ENCODE peak calls at places on chromosome 4, in ten cellular contexts. M is tibial nerve, Z is OCI-LY7, H is mucosa of descending colon, X is BE2C, C is RWPE2, D is mesenchymal stem cell, E is H9, O is aorta, L is ovary. N is an unnamed sample. For H3K4me1 and H3K9me3, the result is how much of the 10 kb centered on the place peaks cover.

GRCh38 chr4:7661066-7661748 is 226.5 kb upstream of the PSAPL1 start:
- DNase-seq in X (no peak), M (no peak), D (no peak), O (no peak), L (no peak), E (no peak), Z (no peak), H (no peak), C (no peak), N (no peak)

GRCh38 chr4:55169352-55169959 is 44.1 kb upstream of the KDR start:
- DNase-seq in D (peak), X (no peak), L (no peak), M (no peak), E (peak), O (no peak), H (no peak), Z (no peak), C (no peak), N (no peak)

GRCh38 chr4:113563691-113564378 is 197.7 kb downstream of the CAMK2D start:
- DNase-seq in D (no peak), M (no peak), C (no peak), Z (peak), L (no peak), X (no peak), O (no peak), E (no peak), H (no peak), N (no peak)

GRCh38 chr4:176309046-176309445 is 10.7 kb upstream of the SPCS3 start:
- DNase-seq in E (no peak), C (no peak), M (no peak), D (no peak), X (no peak), H (no peak), L (no peak), O (no peak), Z (peak), N (no peak)

GRCh38 chr4:175298119-175298518 is 380.0 kb downstream of the ADAM29 start:
- DNase-seq in E (no peak), X (no peak), H (no peak), C (no peak), Z (no peak), D (peak), M (no peak), O (no peak), L (no peak), N (no peak)

GRCh38 chr4:113809313-113809712 is 47.8 kb upstream of the CAMK2D start:
- DNase-seq in H (no peak), D (peak), L (no peak), C (no peak), Z (no peak), O (peak), M (peak), E (no peak), X (no peak), N (peak)

GRCh38 chr4:26120098-26120795 is 200.6 kb upstream of the RBPJ start:
- DNase-seq in E (no peak), L (no peak), C (no peak), M (no peak), H (no peak), Z (no peak), D (no peak), O (no peak), X (no peak), N (no peak)

GRCh38 chr4:154329268-154329858 is 162.2 kb downstream of the DCHS2 start:
- DNase-seq in E (no peak), L (no peak), O (no peak), M (no peak), C (no peak), X (no peak), D (peak), H (no peak), Z (peak), N (peak)

GRCh38 chr4:178010596-178010995 is 568.4 kb upstream of the AGA start:
- DNase-seq in D (no peak), E (no peak), H (no peak), X (no peak), M (no peak), Z (no peak), C (no peak), L (no peak), O (no peak), N (no peak)

GRCh38 chr4:112060212-112060611 is 85.0 kb upstream of the FAM241A start:
- DNase-seq in C (no peak), M (no peak), E (no peak), O (no peak), D (peak), L (no peak), H (no peak), X (no peak), Z (peak), N (peak)

GRCh38 chr4:177401658-177402273 is 40.5 kb downstream of the AGA start:
- DNase-seq in O (no peak), L (no peak), C (no peak), D (no peak), X (no peak), Z (no peak), M (no peak), H (no peak), E (no peak), N (no peak)

GRCh38 chr4:121373841-121374240 is 7.0 kb downstream of the QRFPR start:
- DNase-seq in D (no peak), E (no peak), O (no peak), X (no peak), H (no peak), L (no peak), M (no peak), C (no peak), Z (no peak), N (no peak)

GRCh38 chr4:126768338-126768737 is 864.4 kb upstream of the INTU start:
- DNase-seq in Z (no peak), E (no peak), L (no peak), M (no peak), H (no peak), C (no peak), O (no peak), X (no peak), D (no peak), N (no peak)

GRCh38 chr4:53905935-53906377 is 158.4 kb downstream of the CHIC2 start:
- DNase-seq in L (peak), M (peak), H (no peak), E (peak), Z (peak), X (peak), C (no peak), D (peak), O (no peak), N (peak)

GRCh38 chr4:44210750-44211149 is 237.9 kb downstream of the KCTD8 start:
- DNase-seq in C (no peak), Z (no peak), O (no peak), L (no peak), M (no peak), E (peak), H (no peak), X (no peak), D (no peak), N (no peak)

GRCh38 chr4:25113915-25114904 is 46.0 kb downstream of the SEPSECS start:
- DNase-seq in D (peak), H (no peak), Z (no peak), E (no peak), C (no peak), M (no peak), X (no peak), L (no peak), O (no peak), N (peak)

GRCh38 chr4:17642404-17642783 is 28.0 kb downstream of the MED28 start:
- DNase-seq in E (no peak), O (no peak), M (no peak), H (no peak), L (no peak), D (no peak), Z (no peak), C (no peak), X (no peak), N (no peak)

GRCh38 chr4:168028568-168028967 is 63.8 kb upstream of the ANXA10 start:
- DNase-seq in X (peak), L (no peak), D (no peak), M (no peak), C (no peak), H (no peak), O (no peak), E (no peak), Z (no peak), N (no peak)

GRCh38 chr4:85302756-85303155 is 172.2 kb upstream of the ARHGAP24 start:
- DNase-seq in L (no peak), D (no peak), X (no peak), H (no peak), Z (no peak), E (no peak), O (no peak), C (no peak), M (no peak), N (no peak)

DNA sequence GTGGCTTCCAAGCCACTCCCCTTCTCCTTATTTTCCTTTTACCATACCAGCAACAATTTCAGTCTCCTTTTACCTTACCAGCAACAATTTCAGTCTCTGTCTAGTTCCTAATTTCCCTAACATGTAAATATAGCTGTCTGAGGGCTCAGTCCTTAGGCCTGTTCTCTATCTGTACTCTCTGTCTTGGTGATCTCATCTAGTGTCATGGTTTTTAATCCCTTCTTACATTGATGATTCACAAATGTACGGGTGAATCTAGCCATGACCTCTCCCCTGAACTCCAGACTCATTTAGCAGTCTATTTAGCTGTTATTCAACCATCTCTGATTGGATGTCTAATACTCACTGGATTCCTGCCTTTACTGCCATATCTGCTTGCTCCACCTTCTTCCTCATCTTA is 7.2 kb downstream of the IL15 start:
- DNase-seq in L (no peak), C (no peak), X (no peak), O (no peak), M (no peak), E (no peak), Z (no peak), D (peak), H (no peak), N (no peak)
- H3K4me1 ChIP-seq in L (under half), C (under half), X (under half), O (under half), M (under half), E (under half), Z (under half), D (under half), H (under half), N (under half)

DNA sequence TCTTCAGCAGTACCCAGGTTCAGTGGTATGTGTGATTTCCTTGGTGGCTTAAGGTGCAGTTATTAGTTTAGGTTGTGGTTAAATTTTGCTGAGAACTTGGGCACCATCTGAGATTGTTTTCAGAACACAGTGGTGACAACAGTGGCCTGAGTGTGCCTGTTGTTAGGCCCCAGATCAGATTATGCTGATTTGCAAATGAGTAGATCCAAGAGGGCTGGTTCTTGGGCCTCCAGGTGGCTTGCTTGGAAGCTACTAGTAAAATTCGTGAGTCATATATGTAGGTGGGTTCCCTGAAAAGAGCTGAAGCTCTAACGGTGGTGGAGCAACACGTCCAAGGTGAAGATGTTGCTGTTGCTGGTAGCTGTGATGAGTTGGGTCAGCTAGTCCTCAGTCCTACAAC is 2619.6 kb downstream of the PCDH7 start:
- DNase-seq in D (no peak), Z (no peak), L (no peak), C (no peak), E (no peak), H (no peak), O (no peak), M (no peak), X (no peak), N (no peak)
- H3K9me3 ChIP-seq in D (under half), Z (under half), L (under half), C (under half), E (under half), H (under half), O (under half), M (under half), X (under half), N (under half)

GRCh38 chr4:40840255-40840984 is 90.7 kb downstream of the NSUN7 start:
- DNase-seq in L (no peak), E (no peak), C (no peak), X (no peak), D (no peak), M (no peak), H (no peak), Z (no peak), O (no peak), N (no peak)
- H3K4me1 ChIP-seq in L (under half), E (under half), C (under half), X (under half), D (under half), M (under half), H (under half), Z (under half), O (under half), N (under half)

DNA sequence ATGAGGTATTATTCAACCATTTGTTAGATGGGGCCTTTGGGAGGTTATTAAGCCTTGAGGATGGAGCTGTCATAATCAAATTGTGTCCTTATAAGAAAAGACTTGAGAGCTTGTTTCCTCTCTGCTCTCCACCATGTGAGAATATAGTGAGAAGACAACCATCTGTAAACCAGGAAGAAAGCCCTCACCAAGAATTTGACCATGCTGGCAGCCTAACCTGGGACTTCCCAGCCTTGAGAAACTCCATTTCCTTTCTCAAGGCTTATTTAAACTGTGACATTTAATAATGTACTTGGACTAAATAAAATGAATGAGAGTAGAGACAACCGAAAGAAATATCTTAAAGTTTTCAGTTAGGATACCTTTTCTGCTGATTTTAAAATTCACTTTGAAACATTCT is 83.7 kb upstream of the GC start:
- DNase-seq in M (no peak), X (no peak), H (no peak), D (peak), Z (no peak), C (no peak), E (no peak), O (no peak), L (no peak), N (no peak)
- H3K9me3 ChIP-seq in M (under half), X (under half), H (under half), D (under half), Z (under half), C (under half), E (under half), O (under half), L (under half), N (under half)

N was measured in cardiac muscle cell.